ENCODE peak calls at places on chromosomes 5 and 9, in eight cellular contexts. One of them, this sample, is unnamed.

GRCh38 chr9:7146582-7146981 is 388.8 kb downstream of the KDM4C start:
- DNase-seq in esophagus squamous epithelium: no peak
- DNase-seq in HL-60: no peak
- DNase-seq in endothelial cell of umbilical vein: no peak
- DNase-seq in kidney: no peak
- DNase-seq in fibroblast of mammary gland: no peak
- DNase-seq in left ventricle myocardium inferior: no peak
- DNase-seq in psoas muscle: no peak
- DNase-seq in this sample: no peak

GRCh38 chr9:19120846-19121245 is 6.4 kb downstream of the PLIN2 start:
- DNase-seq in left ventricle myocardium inferior: no peak
- DNase-seq in fibroblast of mammary gland: no peak
- DNase-seq in HL-60: no peak
- DNase-seq in endothelial cell of umbilical vein: no peak
- DNase-seq in psoas muscle: no peak
- DNase-seq in kidney: no peak
- DNase-seq in esophagus squamous epithelium: no peak
- DNase-seq in this sample: no peak

GRCh38 chr5:96933764-96934163 is 2.1 kb upstream of the LNPEP start:
- DNase-seq in endothelial cell of umbilical vein: no peak
- DNase-seq in esophagus squamous epithelium: no peak
- DNase-seq in fibroblast of mammary gland: no peak
- DNase-seq in psoas muscle: no peak
- DNase-seq in kidney: no peak
- DNase-seq in HL-60: no peak
- DNase-seq in left ventricle myocardium inferior: no peak
- DNase-seq in this sample: no peak

GRCh38 chr5:79416499-79416898 is 97.4 kb downstream of the HOMER1 start:
- DNase-seq in left ventricle myocardium inferior: no peak
- DNase-seq in kidney: no peak
- DNase-seq in psoas muscle: no peak
- DNase-seq in esophagus squamous epithelium: no peak
- DNase-seq in fibroblast of mammary gland: peak
- DNase-seq in HL-60: no peak
- DNase-seq in endothelial cell of umbilical vein: no peak
- DNase-seq in this sample: no peak

GRCh38 chr5:55711531-55712022 is 547 bp downstream of the SLC38A9 start:
- DNase-seq in psoas muscle: no peak
- DNase-seq in endothelial cell of umbilical vein: peak
- DNase-seq in esophagus squamous epithelium: no peak
- DNase-seq in kidney: no peak
- DNase-seq in fibroblast of mammary gland: no peak
- DNase-seq in HL-60: no peak
- DNase-seq in left ventricle myocardium inferior: no peak
- DNase-seq in this sample: no peak

GRCh38 chr9:103183569-103184191 is 188.5 kb downstream of the CYLC2 start:
- DNase-seq in HL-60: no peak
- DNase-seq in endothelial cell of umbilical vein: no peak
- DNase-seq in kidney: no peak
- DNase-seq in fibroblast of mammary gland: peak
- DNase-seq in psoas muscle: no peak
- DNase-seq in esophagus squamous epithelium: no peak
- DNase-seq in left ventricle myocardium inferior: no peak
- DNase-seq in this sample: no peak

GRCh38 chr9:109791003-109791677 is 11.1 kb downstream of the PALM2AKAP2 start:
- DNase-seq in psoas muscle: no peak
- DNase-seq in kidney: no peak
- DNase-seq in esophagus squamous epithelium: no peak
- DNase-seq in HL-60: no peak
- DNase-seq in fibroblast of mammary gland: no peak
- DNase-seq in left ventricle myocardium inferior: no peak
- DNase-seq in endothelial cell of umbilical vein: no peak
- DNase-seq in this sample: no peak

GRCh38 chr5:113574417-113574816 is 60.9 kb downstream of the YTHDC2 start:
- DNase-seq in left ventricle myocardium inferior: no peak
- DNase-seq in kidney: peak
- DNase-seq in psoas muscle: no peak
- DNase-seq in endothelial cell of umbilical vein: no peak
- DNase-seq in HL-60: no peak
- DNase-seq in fibroblast of mammary gland: peak
- DNase-seq in esophagus squamous epithelium: no peak
- DNase-seq in this sample: peak

GRCh38 chr5:145856285-145856818 is 16.5 kb downstream of the GRXCR2 start:
- DNase-seq in left ventricle myocardium inferior: peak
- DNase-seq in esophagus squamous epithelium: no peak
- DNase-seq in fibroblast of mammary gland: peak
- DNase-seq in kidney: peak
- DNase-seq in HL-60: no peak
- DNase-seq in endothelial cell of umbilical vein: peak
- DNase-seq in psoas muscle: peak
- DNase-seq in this sample: peak

GRCh38 chr5:150514708-150515211 is 6.8 kb downstream of the NDST1 start:
- DNase-seq in endothelial cell of umbilical vein: peak
- DNase-seq in HL-60: no peak
- DNase-seq in kidney: no peak
- DNase-seq in esophagus squamous epithelium: no peak
- DNase-seq in fibroblast of mammary gland: peak
- DNase-seq in left ventricle myocardium inferior: no peak
- DNase-seq in psoas muscle: peak
- DNase-seq in this sample: no peak

GRCh38 chr5:145978171-145978570 is 41.8 kb downstream of the SH3RF2 start:
- DNase-seq in endothelial cell of umbilical vein: no peak
- DNase-seq in esophagus squamous epithelium: no peak
- DNase-seq in left ventricle myocardium inferior: no peak
- DNase-seq in fibroblast of mammary gland: no peak
- DNase-seq in kidney: no peak
- DNase-seq in psoas muscle: no peak
- DNase-seq in HL-60: no peak
- DNase-seq in this sample: no peak

GRCh38 chr5:109610581-109610980 is 79.1 kb upstream of the MAN2A1 start:
- DNase-seq in esophagus squamous epithelium: no peak
- DNase-seq in psoas muscle: no peak
- DNase-seq in left ventricle myocardium inferior: no peak
- DNase-seq in kidney: no peak
- DNase-seq in HL-60: no peak
- DNase-seq in endothelial cell of umbilical vein: no peak
- DNase-seq in fibroblast of mammary gland: no peak
- DNase-seq in this sample: no peak

GRCh38 chr5:191036-191948 is at the start of gene LRRC14B:
- DNase-seq in psoas muscle: peak
- DNase-seq in kidney: peak
- DNase-seq in esophagus squamous epithelium: no peak
- DNase-seq in HL-60: peak
- DNase-seq in fibroblast of mammary gland: no peak
- DNase-seq in left ventricle myocardium inferior: peak
- DNase-seq in endothelial cell of umbilical vein: no peak
- DNase-seq in this sample: no peak

GRCh38 chr5:167644619-167645018 is 646.8 kb upstream of the WWC1 start:
- DNase-seq in esophagus squamous epithelium: no peak
- DNase-seq in left ventricle myocardium inferior: no peak
- DNase-seq in endothelial cell of umbilical vein: no peak
- DNase-seq in HL-60: no peak
- DNase-seq in fibroblast of mammary gland: peak
- DNase-seq in psoas muscle: no peak
- DNase-seq in kidney: no peak
- DNase-seq in this sample: no peak

GRCh38 chr5:89584339-89584956 is 701.5 kb upstream of the MEF2C start:
- DNase-seq in HL-60: no peak
- DNase-seq in psoas muscle: no peak
- DNase-seq in kidney: no peak
- DNase-seq in endothelial cell of umbilical vein: no peak
- DNase-seq in left ventricle myocardium inferior: no peak
- DNase-seq in fibroblast of mammary gland: peak
- DNase-seq in esophagus squamous epithelium: no peak
- DNase-seq in this sample: peak

GRCh38 chr5:135534609-135535419 is 950 bp downstream of the NEUROG1 start:
- DNase-seq in esophagus squamous epithelium: no peak
- DNase-seq in kidney: no peak
- DNase-seq in endothelial cell of umbilical vein: no peak
- DNase-seq in HL-60: no peak
- DNase-seq in fibroblast of mammary gland: peak
- DNase-seq in left ventricle myocardium inferior: no peak
- DNase-seq in psoas muscle: no peak
- DNase-seq in this sample: no peak

GRCh38 chr5:178331491-178331981 is 98.9 kb upstream of the PHYKPL start:
- DNase-seq in fibroblast of mammary gland: no peak
- DNase-seq in esophagus squamous epithelium: no peak
- DNase-seq in HL-60: no peak
- DNase-seq in kidney: peak
- DNase-seq in psoas muscle: peak
- DNase-seq in endothelial cell of umbilical vein: no peak
- DNase-seq in left ventricle myocardium inferior: peak
- DNase-seq in this sample: no peak

DNA sequence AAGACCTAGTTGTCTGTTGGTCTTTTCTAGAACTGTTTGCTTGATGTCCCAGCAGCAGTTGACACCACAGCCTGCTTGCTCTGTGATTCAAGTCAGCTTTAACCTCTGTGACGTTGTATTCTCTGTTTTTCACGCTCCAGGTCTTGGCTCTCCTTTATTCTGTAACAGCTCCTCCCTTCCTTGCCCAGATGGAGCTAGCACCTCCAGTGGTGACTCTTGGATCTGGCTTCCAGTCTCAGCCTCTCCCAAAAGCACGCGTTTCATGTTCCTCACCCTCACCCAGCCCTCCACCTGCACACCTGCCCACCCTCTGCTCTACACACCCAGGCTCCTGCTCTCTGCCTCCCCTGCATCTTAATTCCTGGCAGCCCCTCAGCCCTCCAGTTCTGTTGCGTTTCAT is 50.6 kb downstream of the DMRT1 start:
- DNase-seq in kidney: no peak
- DNase-seq in esophagus squamous epithelium: no peak
- DNase-seq in fibroblast of mammary gland: no peak
- DNase-seq in endothelial cell of umbilical vein: no peak
- DNase-seq in HL-60: no peak
- DNase-seq in left ventricle myocardium inferior: no peak
- DNase-seq in psoas muscle: no peak
- DNase-seq in this sample: no peak
- TF ChIP-seq CTCF in kidney: no peak
- TF ChIP-seq CTCF in esophagus squamous epithelium: no peak
- TF ChIP-seq CTCF in fibroblast of mammary gland: no peak
- TF ChIP-seq CTCF in endothelial cell of umbilical vein: no peak
- TF ChIP-seq CTCF in HL-60: no peak
- TF ChIP-seq CTCF in left ventricle myocardium inferior: no peak
- TF ChIP-seq CTCF in psoas muscle: no peak
- TF ChIP-seq CTCF in this sample: peak

GRCh38 chr5:61139094-61139873 is 23.0 kb downstream of the SMIM15 start:
- DNase-seq in kidney: no peak
- DNase-seq in HL-60: no peak
- DNase-seq in esophagus squamous epithelium: no peak
- DNase-seq in endothelial cell of umbilical vein: no peak
- DNase-seq in left ventricle myocardium inferior: no peak
- DNase-seq in psoas muscle: no peak
- DNase-seq in fibroblast of mammary gland: peak
- DNase-seq in this sample: no peak
- TF ChIP-seq CTCF in kidney: no peak
- TF ChIP-seq CTCF in HL-60: no peak
- TF ChIP-seq CTCF in esophagus squamous epithelium: no peak
- TF ChIP-seq CTCF in endothelial cell of umbilical vein: no peak
- TF ChIP-seq CTCF in left ventricle myocardium inferior: no peak
- TF ChIP-seq CTCF in psoas muscle: no peak
- TF ChIP-seq CTCF in fibroblast of mammary gland: peak
- TF ChIP-seq CTCF in this sample: peak

GRCh38 chr9:5321058-5321457 is 16.5 kb upstream of the RLN2 start:
- DNase-seq in endothelial cell of umbilical vein: no peak
- DNase-seq in fibroblast of mammary gland: no peak
- DNase-seq in left ventricle myocardium inferior: no peak
- DNase-seq in esophagus squamous epithelium: no peak
- DNase-seq in psoas muscle: no peak
- DNase-seq in HL-60: no peak
- DNase-seq in kidney: no peak
- DNase-seq in this sample: peak
- TF ChIP-seq CTCF in endothelial cell of umbilical vein: no peak
- TF ChIP-seq CTCF in fibroblast of mammary gland: peak
- TF ChIP-seq CTCF in left ventricle myocardium inferior: no peak
- TF ChIP-seq CTCF in esophagus squamous epithelium: no peak
- TF ChIP-seq CTCF in psoas muscle: no peak
- TF ChIP-seq CTCF in HL-60: no peak
- TF ChIP-seq CTCF in kidney: no peak
- TF ChIP-seq CTCF in this sample: peak

GRCh38 chr9:134639994-134640393 is 1.6 kb upstream of the COL5A1 start:
- DNase-seq in fibroblast of mammary gland: no peak
- DNase-seq in endothelial cell of umbilical vein: no peak
- DNase-seq in psoas muscle: no peak
- DNase-seq in esophagus squamous epithelium: no peak
- DNase-seq in HL-60: no peak
- DNase-seq in kidney: no peak
- DNase-seq in left ventricle myocardium inferior: no peak
- DNase-seq in this sample: no peak

GRCh38 chr9:134640491-134641172 is 971 bp upstream of the COL5A1 start:
- DNase-seq in fibroblast of mammary gland: no peak
- DNase-seq in esophagus squamous epithelium: no peak
- DNase-seq in endothelial cell of umbilical vein: no peak
- DNase-seq in psoas muscle: no peak
- DNase-seq in HL-60: no peak
- DNase-seq in kidney: no peak
- DNase-seq in left ventricle myocardium inferior: no peak
- DNase-seq in this sample: no peak

GRCh38 chr9:134642385-134643181 is 980 bp downstream of the COL5A1 start:
- DNase-seq in psoas muscle: peak
- DNase-seq in left ventricle myocardium inferior: peak
- DNase-seq in kidney: peak
- DNase-seq in fibroblast of mammary gland: peak
- DNase-seq in esophagus squamous epithelium: no peak
- DNase-seq in HL-60: no peak
- DNase-seq in endothelial cell of umbilical vein: peak
- DNase-seq in this sample: peak

GRCh38 chr9:134641989-134642384 is 384 bp downstream of the COL5A1 start:
- DNase-seq in fibroblast of mammary gland: no peak
- DNase-seq in kidney: no peak
- DNase-seq in HL-60: no peak
- DNase-seq in left ventricle myocardium inferior: no peak
- DNase-seq in esophagus squamous epithelium: no peak
- DNase-seq in endothelial cell of umbilical vein: no peak
- DNase-seq in psoas muscle: no peak
- DNase-seq in this sample: no peak

DNA sequence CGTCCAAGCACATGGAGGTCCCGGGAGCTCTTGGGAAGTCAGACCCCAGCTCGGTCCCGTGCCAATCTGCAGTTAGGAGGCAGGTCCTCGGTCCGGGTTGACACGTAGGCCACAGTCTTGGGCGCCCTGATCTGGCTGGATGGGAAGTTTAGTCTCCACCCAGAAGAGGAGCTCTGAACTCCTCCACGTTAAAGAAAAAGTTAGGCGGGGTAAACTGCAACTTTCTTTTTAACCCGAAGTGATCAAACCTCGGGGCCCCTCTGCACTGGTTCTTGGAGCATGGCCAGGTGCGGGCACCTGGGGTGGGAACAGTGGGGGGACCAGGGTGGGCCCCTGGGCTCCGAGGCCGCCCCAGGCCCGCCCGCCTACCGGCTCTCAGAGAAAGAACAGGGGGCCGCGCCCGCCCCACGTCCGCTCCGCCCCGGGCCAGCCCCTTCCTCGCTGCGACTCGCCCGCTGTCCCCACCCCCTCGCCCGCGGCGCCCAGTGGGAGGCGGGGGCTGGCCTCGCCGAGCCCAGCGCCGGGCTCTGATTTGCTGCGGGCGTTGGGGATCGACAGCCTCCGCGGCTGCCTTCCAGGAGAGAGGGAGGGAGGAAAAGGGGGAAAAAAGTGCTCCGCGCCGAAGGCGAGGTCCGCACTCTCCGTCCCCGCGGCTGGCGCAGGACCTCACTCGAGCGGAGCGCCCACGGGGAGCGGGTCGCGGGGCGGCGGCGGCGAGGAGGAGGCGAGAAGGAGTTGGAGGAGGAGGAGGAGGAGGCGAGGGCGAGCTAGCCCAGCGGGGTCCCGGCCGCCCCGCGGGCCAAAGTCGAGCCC is at the start of gene COL5A1:
- DNase-seq in esophagus squamous epithelium: no peak
- DNase-seq in HL-60: no peak
- DNase-seq in psoas muscle: peak
- DNase-seq in kidney: peak
- DNase-seq in left ventricle myocardium inferior: peak
- DNase-seq in endothelial cell of umbilical vein: peak
- DNase-seq in fibroblast of mammary gland: peak
- DNase-seq in this sample: peak
- TF ChIP-seq CTCF in esophagus squamous epithelium: peak
- TF ChIP-seq CTCF in HL-60: no peak
- TF ChIP-seq CTCF in psoas muscle: peak
- TF ChIP-seq CTCF in kidney: no peak
- TF ChIP-seq CTCF in left ventricle myocardium inferior: peak
- TF ChIP-seq CTCF in endothelial cell of umbilical vein: no peak
- TF ChIP-seq CTCF in fibroblast of mammary gland: no peak
- TF ChIP-seq CTCF in this sample: peak